ENCODE peak calls at places on chromosomes 5 and 9, in eight cellular contexts. L is SW480, Q is iPS-NIHi11, I is COR-L47, H is RWPE1, O is amniotic epithelial cell, V is Calu3, S is NCI-H69. B is an unnamed sample.

GRCh38 chr5:179128976-179129375 is 68.8 kb downstream of the ZNF354C start:
- DNase-seq in H (no peak), Q (no peak), O (no peak), S (no peak), V (no peak), L (no peak), I (no peak), B (no peak)

GRCh38 chr5:77171141-77171910 is 39.2 kb upstream of the PDE8B start:
- DNase-seq in Q (no peak), I (peak; percentile 21), S (peak; percentile 73), L (no peak), O (no peak), V (no peak), H (no peak), B (no peak)

GRCh38 chr5:102536323-102536928 is 37.6 kb upstream of the SLCO6A1 start:
- DNase-seq in I (no peak), S (peak; percentile 59), L (peak; percentile 65), V (no peak), Q (no peak), O (peak; percentile 14), H (peak; percentile 13), B (no peak)

GRCh38 chr5:75281716-75282465 is 45.2 kb upstream of the ANKRD31 start:
- DNase-seq in Q (no peak), L (peak; percentile 69), O (no peak), I (no peak), H (no peak), S (no peak), V (no peak), B (no peak)

GRCh38 chr5:155982354-155982753 is 344.6 kb upstream of the SGCD start:
- DNase-seq in L (no peak), V (no peak), S (no peak), I (no peak), Q (no peak), O (no peak), H (no peak), B (no peak)

GRCh38 chr9:68983797-68984419 is 30.0 kb downstream of the PRKACG start:
- DNase-seq in O (no peak), H (no peak), L (no peak), S (no peak), Q (no peak), I (no peak), V (no peak), B (no peak)

GRCh38 chr9:14627513-14627912 is 65.7 kb downstream of the ZDHHC21 start:
- DNase-seq in O (no peak), Q (no peak), I (no peak), H (no peak), S (peak; percentile 70), V (no peak), L (no peak), B (no peak)

GRCh38 chr5:84092738-84093137 is 291.9 kb downstream of the EDIL3 start:
- DNase-seq in V (no peak), H (no peak), S (peak; percentile 45), I (no peak), L (no peak), O (no peak), Q (no peak), B (no peak)

GRCh38 chr5:150401076-150401375 is 11.7 kb downstream of the CD74 start:
- DNase-seq in V (no peak), L (no peak), Q (no peak), S (no peak), H (no peak), I (no peak), O (no peak), B (no peak)

GRCh38 chr9:98708933-98709911 is at the start of gene GABBR2:
- DNase-seq in I (no peak), H (no peak), L (no peak), S (peak; percentile 84), Q (peak; percentile 62), V (peak; percentile 10), O (no peak), B (no peak)

GRCh38 chr5:37601163-37601562 is 222.0 kb downstream of the WDR70 start:
- DNase-seq in O (no peak), V (no peak), Q (no peak), I (no peak), H (no peak), L (no peak), S (no peak), B (no peak)

GRCh38 chr5:39014544-39014943 is 59.7 kb downstream of the RICTOR start:
- DNase-seq in H (no peak), Q (no peak), S (no peak), L (no peak), V (no peak), O (peak; percentile 89), I (no peak), B (no peak)

GRCh38 chr5:38938424-38938823 is 92.6 kb downstream of the OSMR start:
- DNase-seq in O (peak; percentile 44), L (no peak), H (no peak), V (no peak), Q (no peak), S (no peak), I (no peak), B (no peak)

GRCh38 chr5:175895701-175896102 is 24.3 kb downstream of the CPLX2 start:
- DNase-seq in L (no peak), O (no peak), S (no peak), I (no peak), H (no peak), Q (no peak), V (no peak), B (no peak)

GRCh38 chr5:149730620-149731331 is 666 bp downstream of the PPARGC1B start:
- DNase-seq in S (peak; percentile 88), V (peak; percentile 58), H (peak; percentile 65), Q (peak; percentile 59), O (no peak), I (peak; percentile 55), L (peak; percentile 66), B (no peak)

GRCh38 chr5:132225165-132226032 is 2.3 kb downstream of the P4HA2 start:
- DNase-seq in V (peak; percentile 14), O (peak; percentile 98), Q (no peak), S (peak; percentile 88), I (peak; percentile 60), H (peak; percentile 92), L (peak; percentile 74), B (no peak)

B was measured in progenitor cell of endocrine pancreas.